ENCODE peak calls at places on chromosomes 11 and 22, in five cellular contexts. T is frontal cortex, C is COR-L47, S is RKO, L is AG09319. Y is an unnamed sample.
A peak's percentile ranks its signal among the peaks of the same experiment; 100 is the strongest.

GRCh38 chr11:108027057-108027456 is 18.4 kb downstream of the CUL5 start:
- DNase-seq in T (no peak), C (no peak), S (no peak), L (no peak), Y (no peak)

GRCh38 chr22:36541831-36542391 is 12.9 kb upstream of the EIF3D start:
- DNase-seq in T (no peak), C (no peak), S (peak; percentile 98), L (no peak), Y (peak; percentile 28)

GRCh38 chr11:11075515-11076171 is 217.8 kb upstream of the ZBED5 start:
- DNase-seq in T (no peak), C (no peak), S (no peak), L (no peak), Y (no peak)

GRCh38 chr11:73493838-73494598 is 103.9 kb downstream of the FAM168A start:
- DNase-seq in T (peak; percentile 20), C (no peak), S (peak; percentile 24), L (no peak), Y (peak; percentile 12)

GRCh38 chr11:85725510-85726258 is 39.7 kb upstream of the CCDC89 start:
- DNase-seq in T (no peak), C (no peak), S (peak; percentile 88), L (peak; percentile 51), Y (peak; percentile 23)

GRCh38 chr11:134489728-134490127 is 77.7 kb upstream of the B3GAT1 start:
- DNase-seq in T (no peak), C (no peak), S (no peak), L (no peak), Y (no peak)

GRCh38 chr11:42301777-42302176 is 842.3 kb upstream of the LRRC4C start:
- DNase-seq in T (no peak), C (no peak), S (no peak), L (no peak), Y (no peak)

GRCh38 chr11:12430912-12431311 is 53.5 kb downstream of the PARVA start:
- DNase-seq in T (no peak), C (no peak), S (no peak), L (peak; percentile 79), Y (peak; percentile 88)

GRCh38 chr11:59429924-59430516 is 3.8 kb upstream of the OR5A2 start:
- DNase-seq in T (peak; percentile 35), C (peak; percentile 29), S (peak; percentile 58), L (peak; percentile 2), Y (peak; percentile 17)

GRCh38 chr22:35444685-35445399 is 44.9 kb downstream of the MCM5 start:
- DNase-seq in T (no peak), C (no peak), S (no peak), L (no peak), Y (no peak)

GRCh38 chr11:78187366-78188011 is 937 bp downstream of the KCTD21 start:
- DNase-seq in T (no peak), C (no peak), S (no peak), L (no peak), Y (no peak)

GRCh38 chr11:47348859-47349258 is 3.6 kb downstream of the MYBPC3 start:
- DNase-seq in T (peak; percentile 64), C (peak; percentile 17), S (peak; percentile 51), L (no peak), Y (peak; percentile 6)

GRCh38 chr11:126440792-126441514 is 85.5 kb downstream of the ST3GAL4 start:
- DNase-seq in T (peak; percentile 92), C (peak; percentile 75), S (peak; percentile 67), L (peak; percentile 30), Y (peak; percentile 53)

GRCh38 chr11:89220684-89221339 is 43.1 kb downstream of the TYR start:
- DNase-seq in T (no peak), C (peak; percentile 26), S (no peak), L (no peak), Y (no peak)

GRCh38 chr22:41975299-41976069 is 6.2 kb downstream of the SEPTIN3 start:
- DNase-seq in T (no peak), C (no peak), S (no peak), L (no peak), Y (no peak)

GRCh38 chr22:23282089-23282501 is 101.8 kb downstream of the BCR start:
- DNase-seq in T (peak; percentile 73), C (no peak), S (peak; percentile 53), L (no peak), Y (peak; percentile 13)

GRCh38 chr22:20783844-20784723 is 10.2 kb downstream of the SERPIND1 start:
- DNase-seq in T (peak; percentile 54), C (peak; percentile 13), S (peak; percentile 69), L (peak; percentile 25), Y (peak; percentile 42)

GRCh38 chr11:27312110-27312509 is 50.9 kb downstream of the CCDC34 start:
- DNase-seq in T (no peak), C (no peak), S (no peak), L (no peak), Y (no peak)

GRCh38 chr22:37270928-37271650 is 11.2 kb upstream of the CYTH4 start:
- DNase-seq in T (no peak), C (no peak), S (no peak), L (no peak), Y (no peak)

GRCh38 chr22:39546889-39547586 is 14.5 kb upstream of the RPS19BP1 start:
- DNase-seq in T (no peak), C (peak; percentile 41), S (peak; percentile 38), L (no peak), Y (no peak)

GRCh38 chr11:6219359-6219758 is 14.0 kb downstream of the C11orf42 start:
- DNase-seq in T (peak; percentile 44), C (no peak), S (peak; percentile 29), L (peak; percentile 74), Y (peak; percentile 84)

GRCh38 chr11:10429526-10429925 is 25.5 kb upstream of the AMPD3 start:
- DNase-seq in T (no peak), C (no peak), S (no peak), L (no peak), Y (no peak)

GRCh38 chr11:62856333-62856910 is 17.0 kb upstream of the WDR74 start:
- DNase-seq in T (no peak), C (no peak), S (no peak), L (no peak), Y (no peak)

GRCh38 chr11:27013741-27014415 is 20.0 kb downstream of the FIBIN start:
- DNase-seq in T (no peak), C (no peak), S (no peak), L (no peak), Y (no peak)

GRCh38 chr22:27685971-27686370 is 115.6 kb downstream of the MN1 start:
- DNase-seq in T (no peak), C (no peak), S (no peak), L (no peak), Y (no peak)

Y was measured in fibroblast of the conjunctiva.